ENCODE peak calls at places on chromosomes 6 and 20, in five cellular contexts. One of them, this sample, is unnamed.

GRCh38 chr6:100347901-100348550 is 116.7 kb downstream of the SIM1 start:
- DNase-seq in EL: peak; percentile 65
- DNase-seq in dermis microvascular lymphatic vessel endothelial cell: no peak
- DNase-seq in heart right ventricle: no peak
- DNase-seq in CD8-positive, alpha-beta memory T cell: no peak
- DNase-seq in this sample: no peak

GRCh38 chr20:54499111-54499510 is 23.7 kb downstream of the DOK5 start:
- DNase-seq in EL: no peak
- DNase-seq in dermis microvascular lymphatic vessel endothelial cell: no peak
- DNase-seq in heart right ventricle: no peak
- DNase-seq in CD8-positive, alpha-beta memory T cell: no peak
- DNase-seq in this sample: no peak

GRCh38 chr6:38846844-38847243 is 131.7 kb downstream of the DNAH8 start:
- DNase-seq in heart right ventricle: no peak
- DNase-seq in CD8-positive, alpha-beta memory T cell: no peak
- DNase-seq in EL: peak; percentile 27
- DNase-seq in dermis microvascular lymphatic vessel endothelial cell: no peak
- DNase-seq in this sample: no peak

GRCh38 chr6:13709698-13710551 is 1.7 kb downstream of the RANBP9 start:
- DNase-seq in CD8-positive, alpha-beta memory T cell: no peak
- DNase-seq in EL: peak; percentile 56
- DNase-seq in heart right ventricle: no peak
- DNase-seq in dermis microvascular lymphatic vessel endothelial cell: no peak
- DNase-seq in this sample: no peak

GRCh38 chr6:136468711-136469110 is 81.5 kb downstream of the MAP7 start:
- DNase-seq in dermis microvascular lymphatic vessel endothelial cell: no peak
- DNase-seq in EL: no peak
- DNase-seq in CD8-positive, alpha-beta memory T cell: no peak
- DNase-seq in heart right ventricle: no peak
- DNase-seq in this sample: no peak

GRCh38 chr6:166381733-166382499 is 824 bp downstream of the MPC1 start:
- DNase-seq in EL: peak; percentile 46
- DNase-seq in dermis microvascular lymphatic vessel endothelial cell: no peak
- DNase-seq in heart right ventricle: peak; percentile 73
- DNase-seq in CD8-positive, alpha-beta memory T cell: peak; percentile 51
- DNase-seq in this sample: peak; percentile 85

GRCh38 chr6:88220493-88220892 is 54.3 kb upstream of the CNR1 start:
- DNase-seq in heart right ventricle: no peak
- DNase-seq in CD8-positive, alpha-beta memory T cell: no peak
- DNase-seq in EL: peak; percentile 2
- DNase-seq in dermis microvascular lymphatic vessel endothelial cell: no peak
- DNase-seq in this sample: no peak

GRCh38 chr20:36117638-36118037 is 36.9 kb upstream of the EPB41L1 start:
- DNase-seq in dermis microvascular lymphatic vessel endothelial cell: no peak
- DNase-seq in heart right ventricle: no peak
- DNase-seq in CD8-positive, alpha-beta memory T cell: no peak
- DNase-seq in EL: no peak
- DNase-seq in this sample: no peak

GRCh38 chr6:105596284-105596755 is 193.4 kb upstream of the PREP start:
- DNase-seq in heart right ventricle: no peak
- DNase-seq in dermis microvascular lymphatic vessel endothelial cell: no peak
- DNase-seq in CD8-positive, alpha-beta memory T cell: no peak
- DNase-seq in EL: peak; percentile 97
- DNase-seq in this sample: no peak

GRCh38 chr6:107877968-107878367 is 53.9 kb upstream of the SCML4 start:
- DNase-seq in dermis microvascular lymphatic vessel endothelial cell: no peak
- DNase-seq in heart right ventricle: no peak
- DNase-seq in EL: no peak
- DNase-seq in CD8-positive, alpha-beta memory T cell: no peak
- DNase-seq in this sample: no peak

GRCh38 chr6:37819802-37820712 is 530 bp downstream of the ZFAND3 start:
- DNase-seq in CD8-positive, alpha-beta memory T cell: peak; percentile 62
- DNase-seq in EL: peak; percentile 89
- DNase-seq in dermis microvascular lymphatic vessel endothelial cell: peak; percentile 55
- DNase-seq in heart right ventricle: peak; percentile 52
- DNase-seq in this sample: peak; percentile 80

GRCh38 chr6:148430897-148431296 is 88.3 kb downstream of the SASH1 start:
- DNase-seq in EL: no peak
- DNase-seq in CD8-positive, alpha-beta memory T cell: no peak
- DNase-seq in heart right ventricle: no peak
- DNase-seq in dermis microvascular lymphatic vessel endothelial cell: no peak
- DNase-seq in this sample: no peak

GRCh38 chr20:44264287-44264686 is 17.2 kb downstream of the GDAP1L1 start:
- DNase-seq in dermis microvascular lymphatic vessel endothelial cell: no peak
- DNase-seq in EL: no peak
- DNase-seq in CD8-positive, alpha-beta memory T cell: no peak
- DNase-seq in heart right ventricle: no peak
- DNase-seq in this sample: no peak

GRCh38 chr6:124487778-124488431 is 474.3 kb upstream of the RNF217 start:
- DNase-seq in heart right ventricle: no peak
- DNase-seq in EL: peak; percentile 12
- DNase-seq in CD8-positive, alpha-beta memory T cell: no peak
- DNase-seq in dermis microvascular lymphatic vessel endothelial cell: no peak
- DNase-seq in this sample: no peak

GRCh38 chr20:58241766-58242465 is 13.5 kb upstream of the ANKRD60 start:
- DNase-seq in EL: no peak
- DNase-seq in heart right ventricle: no peak
- DNase-seq in CD8-positive, alpha-beta memory T cell: no peak
- DNase-seq in dermis microvascular lymphatic vessel endothelial cell: no peak
- DNase-seq in this sample: no peak

GRCh38 chr20:5400164-5400762 is 83.5 kb upstream of the PROKR2 start:
- DNase-seq in CD8-positive, alpha-beta memory T cell: no peak
- DNase-seq in heart right ventricle: no peak
- DNase-seq in dermis microvascular lymphatic vessel endothelial cell: peak; percentile 4
- DNase-seq in EL: no peak
- DNase-seq in this sample: no peak

GRCh38 chr6:14053776-14054175 is 63.8 kb upstream of the CD83 start:
- DNase-seq in CD8-positive, alpha-beta memory T cell: no peak
- DNase-seq in dermis microvascular lymphatic vessel endothelial cell: no peak
- DNase-seq in EL: peak; percentile 38
- DNase-seq in heart right ventricle: no peak
- DNase-seq in this sample: no peak

GRCh38 chr6:12785921-12786320 is 69.4 kb downstream of the PHACTR1 start:
- DNase-seq in EL: no peak
- DNase-seq in dermis microvascular lymphatic vessel endothelial cell: no peak
- DNase-seq in CD8-positive, alpha-beta memory T cell: no peak
- DNase-seq in heart right ventricle: no peak
- DNase-seq in this sample: no peak

GRCh38 chr6:37990762-37991525 is 171.4 kb downstream of the ZFAND3 start:
- DNase-seq in heart right ventricle: no peak
- DNase-seq in dermis microvascular lymphatic vessel endothelial cell: no peak
- DNase-seq in CD8-positive, alpha-beta memory T cell: no peak
- DNase-seq in EL: peak; percentile 91
- DNase-seq in this sample: no peak

GRCh38 chr20:884983-885952 is 30.9 kb downstream of the ANGPT4 start:
- DNase-seq in dermis microvascular lymphatic vessel endothelial cell: no peak
- DNase-seq in CD8-positive, alpha-beta memory T cell: no peak
- DNase-seq in EL: peak; percentile 19
- DNase-seq in heart right ventricle: peak; percentile 61
- DNase-seq in this sample: peak; percentile 87

GRCh38 chr6:138086573-138087196 is 20.5 kb downstream of the PERP start:
- DNase-seq in dermis microvascular lymphatic vessel endothelial cell: no peak
- DNase-seq in CD8-positive, alpha-beta memory T cell: no peak
- DNase-seq in EL: peak; percentile 21
- DNase-seq in heart right ventricle: no peak
- DNase-seq in this sample: no peak

GRCh38 chr20:49216991-49217578 is 2.1 kb upstream of the DDX27 start:
- DNase-seq in CD8-positive, alpha-beta memory T cell: peak; percentile 89
- DNase-seq in dermis microvascular lymphatic vessel endothelial cell: peak; percentile 80
- DNase-seq in heart right ventricle: peak; percentile 92
- DNase-seq in EL: peak; percentile 90
- DNase-seq in this sample: peak; percentile 94

GRCh38 chr6:73343164-73343563 is 10.9 kb downstream of the DPPA5 start:
- DNase-seq in EL: no peak
- DNase-seq in CD8-positive, alpha-beta memory T cell: no peak
- DNase-seq in heart right ventricle: no peak
- DNase-seq in dermis microvascular lymphatic vessel endothelial cell: no peak
- DNase-seq in this sample: no peak

GRCh38 chr20:53773792-53774371 is 180.2 kb upstream of the ZNF217 start:
- DNase-seq in CD8-positive, alpha-beta memory T cell: no peak
- DNase-seq in heart right ventricle: no peak
- DNase-seq in EL: peak; percentile 97
- DNase-seq in dermis microvascular lymphatic vessel endothelial cell: peak; percentile 78
- DNase-seq in this sample: no peak

GRCh38 chr6:16811277-16811979 is 50.2 kb upstream of the ATXN1 start:
- DNase-seq in EL: no peak
- DNase-seq in dermis microvascular lymphatic vessel endothelial cell: no peak
- DNase-seq in heart right ventricle: no peak
- DNase-seq in CD8-positive, alpha-beta memory T cell: no peak
- DNase-seq in this sample: no peak

GRCh38 chr20:43776691-43777090 is 49.9 kb upstream of the GTSF1L start:
- DNase-seq in CD8-positive, alpha-beta memory T cell: no peak
- DNase-seq in heart right ventricle: no peak
- DNase-seq in dermis microvascular lymphatic vessel endothelial cell: no peak
- DNase-seq in EL: no peak
- DNase-seq in this sample: no peak

GRCh38 chr20:59737073-59737691 is 132.8 kb downstream of the PHACTR3 start:
- DNase-seq in CD8-positive, alpha-beta memory T cell: no peak
- DNase-seq in EL: no peak
- DNase-seq in heart right ventricle: no peak
- DNase-seq in dermis microvascular lymphatic vessel endothelial cell: no peak
- DNase-seq in this sample: no peak

GRCh38 chr20:37902504-37903313 is at the start of gene VSTM2L:
- DNase-seq in dermis microvascular lymphatic vessel endothelial cell: no peak
- DNase-seq in CD8-positive, alpha-beta memory T cell: no peak
- DNase-seq in EL: peak; percentile 49
- DNase-seq in heart right ventricle: no peak
- DNase-seq in this sample: no peak

GRCh38 chr6:35694462-35694861 is 5.7 kb upstream of the FKBP5 start:
- DNase-seq in heart right ventricle: no peak
- DNase-seq in CD8-positive, alpha-beta memory T cell: no peak
- DNase-seq in dermis microvascular lymphatic vessel endothelial cell: no peak
- DNase-seq in EL: peak; percentile 55
- DNase-seq in this sample: no peak

GRCh38 chr6:164439331-164439730 is 870.1 kb downstream of the C6orf118 start:
- DNase-seq in heart right ventricle: no peak
- DNase-seq in dermis microvascular lymphatic vessel endothelial cell: no peak
- DNase-seq in EL: no peak
- DNase-seq in CD8-positive, alpha-beta memory T cell: no peak
- DNase-seq in this sample: no peak

GRCh38 chr6:168368063-168368835 is 48.7 kb upstream of the DACT2 start:
- DNase-seq in CD8-positive, alpha-beta memory T cell: no peak
- DNase-seq in EL: no peak
- DNase-seq in dermis microvascular lymphatic vessel endothelial cell: no peak
- DNase-seq in heart right ventricle: no peak
- DNase-seq in this sample: no peak

GRCh38 chr6:85483041-85483700 is 33.3 kb downstream of the NT5E start:
- DNase-seq in heart right ventricle: peak; percentile 79
- DNase-seq in CD8-positive, alpha-beta memory T cell: peak; percentile 65
- DNase-seq in EL: peak; percentile 77
- DNase-seq in dermis microvascular lymphatic vessel endothelial cell: no peak
- DNase-seq in this sample: peak; percentile 90

GRCh38 chr6:127516676-127517273 is 2.4 kb downstream of the MTCL3 start:
- DNase-seq in dermis microvascular lymphatic vessel endothelial cell: no peak
- DNase-seq in heart right ventricle: no peak
- DNase-seq in CD8-positive, alpha-beta memory T cell: peak; percentile 18
- DNase-seq in EL: peak; percentile 72
- DNase-seq in this sample: no peak

GRCh38 chr6:33112148-33112547 is 36.4 kb downstream of the HLA-DPB1 start:
- DNase-seq in CD8-positive, alpha-beta memory T cell: peak; percentile 15
- DNase-seq in EL: peak; percentile 56
- DNase-seq in heart right ventricle: no peak
- DNase-seq in dermis microvascular lymphatic vessel endothelial cell: peak; percentile 30
- DNase-seq in this sample: no peak